ENCODE peak calls at places on chromosome 5, in nine cellular contexts. I is A549, Q is IMR-90, N is thyroid gland, W is spleen, O is heart left ventricle, U is GM12878, R is prostate gland, V is tibial nerve. Z is an unnamed sample.

GRCh38 chr5:113128082-113128481 is 151.5 kb downstream of the DCP2 start:
- DNase-seq in I (no peak), Q (no peak), N (no peak), W (no peak), O (no peak), U (no peak), R (no peak), V (no peak), Z (no peak)

GRCh38 chr5:104347119-104347708 is 784.6 kb upstream of the NUDT12 start:
- DNase-seq in I (peak), Q (peak), N (no peak), W (no peak), O (no peak), U (no peak), R (no peak), V (no peak), Z (no peak)

GRCh38 chr5:68287976-68288755 is 72.6 kb downstream of the PIK3R1 start:
- DNase-seq in I (peak), Q (peak), N (peak), W (peak), O (peak), U (peak), R (peak), V (peak), Z (peak)

GRCh38 chr5:110371725-110372041 is 354.8 kb downstream of the TMEM232 start:
- DNase-seq in I (no peak), Q (no peak), N (no peak), W (no peak), O (no peak), U (peak), R (no peak), V (no peak), Z (no peak)

GRCh38 chr5:93150311-93151012 is 430.6 kb downstream of the NR2F1-AS1 start:
- DNase-seq in I (peak), Q (peak), N (no peak), W (no peak), O (no peak), U (no peak), R (no peak), V (no peak), Z (no peak)

GRCh38 chr5:104793452-104794120 is 1231.0 kb upstream of the NUDT12 start:
- DNase-seq in I (no peak), Q (no peak), N (no peak), W (no peak), O (no peak), U (no peak), R (no peak), V (no peak), Z (peak)

GRCh38 chr5:142782976-142783539 is 12.9 kb downstream of the ARHGAP26 start:
- DNase-seq in I (no peak), Q (no peak), N (peak), W (no peak), O (peak), U (no peak), R (no peak), V (no peak), Z (no peak)

GRCh38 chr5:32538031-32538547 is 47.3 kb upstream of the SUB1 start:
- DNase-seq in I (no peak), Q (no peak), N (no peak), W (peak), O (peak), U (peak), R (no peak), V (no peak), Z (peak)

GRCh38 chr5:55533806-55534435 is 843 bp downstream of the PLPP1 start:
- DNase-seq in I (peak), Q (peak), N (peak), W (no peak), O (no peak), U (peak), R (peak), V (no peak), Z (peak)

GRCh38 chr5:2591777-2592453 is 159.6 kb downstream of the IRX2 start:
- DNase-seq in I (no peak), Q (no peak), N (no peak), W (no peak), O (no peak), U (no peak), R (no peak), V (no peak), Z (no peak)

GRCh38 chr5:142931896-142932686 is 161.9 kb downstream of the ARHGAP26 start:
- DNase-seq in I (no peak), Q (no peak), N (no peak), W (no peak), O (peak), U (no peak), R (no peak), V (no peak), Z (no peak)

GRCh38 chr5:41708604-41708940 is 161.7 kb downstream of the OXCT1 start:
- DNase-seq in I (no peak), Q (no peak), N (no peak), W (no peak), O (no peak), U (no peak), R (no peak), V (no peak), Z (peak)

GRCh38 chr5:142830241-142831018 is 60.3 kb downstream of the ARHGAP26 start:
- DNase-seq in I (peak), Q (peak), N (no peak), W (no peak), O (no peak), U (no peak), R (no peak), V (no peak), Z (no peak)

GRCh38 chr5:10856646-10857332 is 95.8 kb upstream of the DAP start:
- DNase-seq in I (peak), Q (peak), N (peak), W (peak), O (peak), U (no peak), R (no peak), V (no peak), Z (peak)

GRCh38 chr5:61919920-61920319 is 386.1 kb upstream of the KIF2A start:
- DNase-seq in I (peak), Q (no peak), N (peak), W (no peak), O (no peak), U (no peak), R (peak), V (no peak), Z (no peak)

GRCh38 chr5:179055436-179055835 is 4.7 kb upstream of the ZNF354C start:
- DNase-seq in I (no peak), Q (no peak), N (no peak), W (no peak), O (no peak), U (no peak), R (no peak), V (no peak), Z (no peak)

GRCh38 chr5:179061025-179061424 is 852 bp downstream of the ZNF354C start:
- DNase-seq in I (no peak), Q (no peak), N (no peak), W (peak), O (no peak), U (no peak), R (no peak), V (no peak), Z (no peak)

GRCh38 chr5:179065703-179066102 is 5.5 kb downstream of the ZNF354C start:
- DNase-seq in I (no peak), Q (no peak), N (no peak), W (no peak), O (no peak), U (no peak), R (no peak), V (no peak), Z (no peak)

GRCh38 chr5:179054876-179055275 is 5.3 kb upstream of the ZNF354C start:
- DNase-seq in I (no peak), Q (no peak), N (no peak), W (no peak), O (no peak), U (no peak), R (no peak), V (no peak), Z (no peak)

GRCh38 chr5:179060116-179061008 is at the start of gene ZNF354C:
- DNase-seq in I (peak), Q (peak), N (peak), W (peak), O (peak), U (no peak), R (peak), V (peak), Z (peak)
- TF ChIP-seq POLR2A in I (peak), Q (peak), N (peak), W (peak), O (no peak), U (no peak), R (no peak), V (no peak), Z (peak)

GRCh38 chr5:161966544-161966943 is 101.0 kb upstream of the GABRG2 start:
- DNase-seq in I (peak), Q (no peak), N (no peak), W (no peak), O (no peak), U (no peak), R (no peak), V (no peak), Z (no peak)
- TF ChIP-seq CTCF in I (no peak), Q (no peak), N (no peak), W (no peak), O (no peak), U (peak), R (no peak), V (no peak), Z (no peak)

GRCh38 chr5:80082731-80083114 is 47.6 kb downstream of the THBS4 start:
- DNase-seq in I (peak), Q (peak), N (peak), W (peak), O (peak), U (no peak), R (peak), V (peak), Z (peak)
- H3K4me3 ChIP-seq in I (peak), Q (no peak), N (no peak), W (peak), O (peak), U (no peak), R (peak), V (peak), Z (no peak)

GRCh38 chr5:64506567-64507321 is 929 bp downstream of the RGS7BP start:
- DNase-seq in I (no peak), Q (no peak), N (no peak), W (peak), O (no peak), U (no peak), R (no peak), V (no peak), Z (no peak)

GRCh38 chr5:64502181-64502580 is 3.6 kb upstream of the RGS7BP start:
- DNase-seq in I (no peak), Q (no peak), N (no peak), W (no peak), O (no peak), U (no peak), R (no peak), V (no peak), Z (no peak)

GRCh38 chr5:64509798-64510197 is 4.0 kb downstream of the RGS7BP start:
- DNase-seq in I (no peak), Q (no peak), N (no peak), W (no peak), O (no peak), U (no peak), R (no peak), V (no peak), Z (no peak)

DNA sequence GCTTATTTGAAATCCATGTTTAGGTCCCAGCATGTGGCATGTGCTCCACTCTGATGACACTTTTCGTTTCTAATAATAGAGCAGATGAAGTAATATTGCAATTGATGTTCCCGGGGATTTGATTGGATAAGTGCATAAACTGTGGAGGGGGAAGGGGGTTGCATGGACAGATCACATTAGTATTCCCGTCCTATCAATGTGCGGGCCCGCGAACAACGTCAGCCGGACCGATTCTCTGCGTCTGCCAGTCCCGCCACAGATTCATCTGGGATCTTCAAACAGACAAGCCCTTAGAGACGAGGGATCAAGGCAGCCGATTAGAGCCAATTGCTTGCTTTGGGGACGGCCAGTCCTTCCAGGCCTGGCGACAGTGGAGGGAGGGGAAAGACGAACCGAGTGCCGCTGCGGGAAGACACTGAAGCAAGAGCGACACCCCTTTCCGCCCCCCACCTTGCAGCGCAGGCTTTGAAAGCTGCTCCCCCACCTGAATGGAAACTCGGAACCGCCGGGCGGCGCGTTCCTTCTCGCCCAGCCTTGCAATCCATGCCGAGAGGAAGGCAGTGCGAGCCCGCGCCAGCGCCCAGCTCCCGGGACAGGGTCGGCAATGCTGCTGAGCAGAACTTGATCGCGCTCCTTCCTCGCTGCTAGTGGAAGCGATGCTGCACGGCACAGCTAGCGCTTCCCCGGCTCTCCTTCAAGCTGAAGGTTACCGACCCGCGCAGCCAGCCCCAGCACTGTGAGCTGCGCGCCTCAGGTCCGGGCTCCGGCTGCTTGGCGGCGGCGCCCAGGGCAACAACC is at the start of gene RGS7BP:
- DNase-seq in I (peak), Q (peak), N (peak), W (peak), O (peak), U (no peak), R (peak), V (no peak), Z (no peak)
- TF ChIP-seq POLR2A in I (no peak), Q (no peak), N (no peak), W (no peak), O (no peak), U (no peak), R (no peak), V (no peak), Z (no peak)

GRCh38 chr5:137997726-137998213 is 35.1 kb downstream of the FAM13B start:
- DNase-seq in I (peak), Q (peak), N (no peak), W (no peak), O (no peak), U (peak), R (no peak), V (no peak), Z (no peak)

GRCh38 chr5:137995747-137996123 is 37.1 kb downstream of the FAM13B start:
- DNase-seq in I (no peak), Q (no peak), N (no peak), W (no peak), O (no peak), U (no peak), R (no peak), V (no peak), Z (no peak)

GRCh38 chr5:138000102-138000723 is 32.7 kb downstream of the FAM13B start:
- DNase-seq in I (peak), Q (peak), N (no peak), W (no peak), O (peak), U (no peak), R (no peak), V (no peak), Z (no peak)

GRCh38 chr5:137994556-137994955 is 38.3 kb downstream of the FAM13B start:
- DNase-seq in I (no peak), Q (no peak), N (no peak), W (no peak), O (no peak), U (no peak), R (no peak), V (no peak), Z (no peak)

DNA sequence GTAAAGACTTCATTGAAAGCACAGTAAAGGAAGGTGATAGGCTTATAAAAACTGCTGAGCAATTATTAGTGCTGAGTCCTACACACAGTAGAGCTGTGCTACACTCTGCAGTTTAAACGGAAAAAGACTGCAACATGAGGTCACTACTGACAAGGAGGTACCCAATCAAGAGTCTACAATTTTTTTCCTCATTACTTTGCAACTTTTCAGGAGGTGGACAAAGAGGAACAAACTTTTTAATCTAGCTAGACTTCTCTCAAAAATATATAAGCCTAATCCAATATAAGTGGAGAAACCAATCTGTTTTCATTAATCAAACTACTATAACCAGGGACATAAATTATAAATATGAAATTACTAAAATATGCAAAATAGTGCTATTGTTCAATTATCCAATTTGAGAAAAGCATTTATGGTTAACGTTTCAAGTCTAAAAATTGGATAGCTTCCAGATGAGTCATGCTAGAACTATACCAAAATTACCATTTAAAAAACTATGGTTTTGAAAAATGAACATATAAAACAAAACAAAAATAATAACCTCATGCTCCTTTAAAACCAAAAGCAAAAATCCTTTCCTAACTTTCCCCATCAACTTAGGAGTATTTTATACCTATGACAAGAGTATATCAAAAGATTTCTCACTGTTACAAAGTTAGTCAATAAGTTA is 37.7 kb downstream of the FAM13B start:
- DNase-seq in I (peak), Q (peak), N (no peak), W (no peak), O (no peak), U (no peak), R (no peak), V (no peak), Z (no peak)
- TF ChIP-seq CTCF in I (no peak), Q (no peak), N (no peak), W (no peak), O (no peak), U (no peak), R (no peak), V (no peak), Z (no peak)

DNA sequence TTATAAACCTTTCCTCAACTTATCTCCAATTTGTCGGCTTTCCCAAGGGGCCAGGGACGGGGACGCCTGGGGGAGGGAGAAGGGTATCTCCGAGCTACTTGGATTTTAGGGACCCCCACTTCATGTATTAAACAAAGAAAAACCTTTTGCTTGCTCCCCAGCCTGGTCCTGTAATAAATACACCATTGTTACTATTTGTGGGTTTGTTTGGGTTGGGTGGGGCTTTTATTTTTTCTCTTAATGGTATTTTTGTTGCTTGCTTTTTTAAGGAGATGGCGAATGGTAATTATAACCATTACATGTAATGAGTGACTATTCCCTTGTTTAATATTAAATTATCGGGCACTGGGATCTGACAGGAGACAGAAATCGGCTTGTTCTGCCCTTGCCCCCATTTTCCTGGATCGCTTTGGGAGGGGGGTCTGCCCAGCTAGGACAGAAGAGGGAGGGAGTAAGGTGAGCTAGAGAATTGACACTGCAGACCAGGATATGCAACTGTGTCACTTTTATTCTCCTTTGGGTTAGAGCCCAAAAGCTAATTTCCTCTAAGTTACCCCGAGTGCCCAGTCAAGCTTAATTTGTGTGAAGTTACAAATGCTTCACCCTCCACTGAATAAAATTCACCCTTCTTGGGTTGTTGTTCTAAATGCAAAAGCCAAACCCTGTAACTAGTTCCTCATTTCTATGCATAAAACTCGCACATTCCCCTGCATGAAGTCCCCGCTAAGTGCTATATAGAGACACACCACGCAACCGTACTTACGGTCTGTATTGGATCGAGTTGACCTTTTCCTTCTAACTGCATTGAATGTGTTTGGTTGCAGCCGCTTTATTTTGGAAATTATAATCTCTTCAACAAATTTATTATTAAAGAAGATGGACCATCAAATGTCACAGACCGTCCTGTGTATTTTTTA is 1.6 kb upstream of the ZNF608 start:
- DNase-seq in I (peak), Q (peak), N (no peak), W (no peak), O (no peak), U (peak), R (no peak), V (no peak), Z (no peak)
- H3K4me3 ChIP-seq in I (peak), Q (peak), N (peak), W (peak), O (peak), U (peak), R (peak), V (peak), Z (peak)

DNA sequence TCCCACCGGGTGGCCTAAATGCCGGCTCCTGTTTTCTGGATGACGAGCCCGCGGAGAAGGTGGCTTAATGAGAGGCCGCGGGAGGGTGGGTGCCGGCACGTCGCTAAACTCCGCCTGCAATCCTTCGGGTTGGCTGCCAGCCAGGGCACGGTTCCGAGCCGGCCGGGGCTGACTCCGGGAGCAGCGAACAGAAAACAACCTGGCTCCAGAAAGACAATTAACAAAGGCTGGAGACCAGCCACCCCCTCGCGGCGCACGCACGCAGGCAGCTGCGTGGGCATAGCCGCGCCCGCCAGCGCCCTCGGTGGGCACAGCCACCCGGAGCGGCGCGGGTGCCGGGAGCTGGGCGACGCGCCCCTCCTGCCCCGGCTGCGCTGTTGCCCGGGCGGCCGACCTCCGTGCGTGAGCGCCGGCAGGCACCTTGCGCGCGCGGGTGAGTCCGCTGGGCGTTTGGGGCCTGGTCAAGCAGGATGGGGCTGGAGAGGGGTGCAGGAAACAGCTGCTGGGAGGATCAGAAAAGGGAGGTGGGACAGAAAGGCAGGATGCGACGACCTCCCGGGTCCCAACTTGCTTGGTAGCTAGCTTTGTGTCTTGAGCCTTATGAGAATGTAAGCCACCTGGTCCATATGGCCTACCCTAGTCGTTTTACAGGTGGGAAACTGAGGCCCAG is at the start of gene ARHGEF37:
- DNase-seq in I (peak), Q (no peak), N (peak), W (peak), O (peak), U (no peak), R (peak), V (peak), Z (peak)
- TF ChIP-seq POLR2A in I (peak), Q (no peak), N (peak), W (no peak), O (no peak), U (no peak), R (peak), V (peak), Z (peak)

GRCh38 chr5:111756701-111757581 is at the start of gene NREP:
- DNase-seq in I (peak), Q (peak), N (peak), W (peak), O (peak), U (peak), R (peak), V (peak), Z (peak)
- TF ChIP-seq CTCF in I (no peak), Q (peak), N (no peak), W (no peak), O (peak), U (peak), R (no peak), V (peak), Z (peak)